ENCODE peak calls at places on chromosome 4, in seven cellular contexts. V, G, E, J, X, Q and N are unnamed samples.
A peak's percentile ranks its signal among the peaks of the same experiment; 100 is the strongest.

GRCh38 chr4:42673084-42673429 is 16.2 kb upstream of the ATP8A1 start:
- DNase-seq in V (peak; percentile 63), G (peak; percentile 47), E (no peak), J (no peak), X (peak; percentile 18), Q (no peak), N (no peak)

GRCh38 chr4:123939621-123940020 is 543.0 kb downstream of the SPRY1 start:
- DNase-seq in V (no peak), G (no peak), E (no peak), J (no peak), X (peak; percentile 85), Q (no peak), N (no peak)

GRCh38 chr4:15479913-15480185 is 10.2 kb downstream of the CC2D2A start:
- DNase-seq in V (no peak), G (no peak), E (no peak), J (no peak), X (peak; percentile 93), Q (no peak), N (no peak)

GRCh38 chr4:3659131-3659530 is 107.1 kb upstream of the ADRA2C start:
- DNase-seq in V (no peak), G (no peak), E (no peak), J (no peak), X (no peak), Q (no peak), N (no peak)

GRCh38 chr4:113160548-113160947 is 111.1 kb downstream of the ANK2 start:
- DNase-seq in V (no peak), G (no peak), E (no peak), J (no peak), X (no peak), Q (no peak), N (no peak)

GRCh38 chr4:169096221-169096620 is 86.2 kb upstream of the CBR4 start:
- DNase-seq in V (no peak), G (no peak), E (no peak), J (no peak), X (no peak), Q (no peak), N (no peak)

GRCh38 chr4:14916554-14917304 is 85.6 kb upstream of the CPEB2 start:
- DNase-seq in V (no peak), G (peak; percentile 13), E (no peak), J (no peak), X (peak; percentile 60), Q (no peak), N (no peak)

GRCh38 chr4:122012735-122013134 is 60.9 kb upstream of the TRPC3 start:
- DNase-seq in V (no peak), G (no peak), E (no peak), J (no peak), X (peak; percentile 66), Q (no peak), N (no peak)

GRCh38 chr4:185019451-185020292 is 1.4 kb downstream of the HELT start:
- DNase-seq in V (no peak), G (no peak), E (no peak), J (no peak), X (no peak), Q (peak; percentile 72), N (no peak)

GRCh38 chr4:58522765-58523382 is 1412.7 kb upstream of the IGFBP7 start:
- DNase-seq in V (no peak), G (no peak), E (no peak), J (no peak), X (no peak), Q (no peak), N (no peak)

GRCh38 chr4:3346146-3346545 is 53.3 kb downstream of the RGS12 start:
- DNase-seq in V (peak; percentile 74), G (peak; percentile 84), E (no peak), J (no peak), X (peak; percentile 88), Q (peak; percentile 76), N (no peak)

GRCh38 chr4:117420966-117421365 is 335.6 kb upstream of the TRAM1L1 start:
- DNase-seq in V (no peak), G (no peak), E (no peak), J (no peak), X (no peak), Q (no peak), N (no peak)

GRCh38 chr4:41530741-41531140 is 7.2 kb upstream of the LIMCH1 start:
- DNase-seq in V (no peak), G (no peak), E (no peak), J (no peak), X (no peak), Q (no peak), N (no peak)

GRCh38 chr4:52946811-52947210 is 84.7 kb downstream of the RASL11B start:
- DNase-seq in V (peak; percentile 52), G (no peak), E (no peak), J (no peak), X (no peak), Q (peak; percentile 40), N (no peak)

GRCh38 chr4:119038465-119038864 is 97.2 kb upstream of the MYOZ2 start:
- DNase-seq in V (no peak), G (no peak), E (no peak), J (no peak), X (peak; percentile 27), Q (no peak), N (no peak)

GRCh38 chr4:151228196-151229119 is 48.5 kb upstream of the PRSS48 start:
- DNase-seq in V (no peak), G (no peak), E (no peak), J (no peak), X (peak; percentile 90), Q (no peak), N (no peak)

GRCh38 chr4:82706349-82707000 is 92.1 kb downstream of the SCD5 start:
- DNase-seq in V (no peak), G (peak; percentile 70), E (no peak), J (no peak), X (peak; percentile 37), Q (no peak), N (no peak)

GRCh38 chr4:112927544-112927943 is 121.9 kb upstream of the ANK2 start:
- DNase-seq in V (no peak), G (no peak), E (no peak), J (no peak), X (no peak), Q (no peak), N (no peak)

GRCh38 chr4:139279723-139280620 is at the start of gene MGARP:
- DNase-seq in V (peak; percentile 51), G (no peak), E (peak; percentile 21), J (peak; percentile 85), X (peak; percentile 28), Q (peak; percentile 85), N (peak; percentile 16)

GRCh38 chr4:188534297-188534696 is 395.1 kb downstream of the TRIML1 start:
- DNase-seq in V (no peak), G (no peak), E (no peak), J (no peak), X (no peak), Q (no peak), N (no peak)
- H3K9me3 ChIP-seq in V (no peaks in the 10 kb centered on the region), G (no peaks in the 10 kb centered on the region), E (no peaks in the 10 kb centered on the region), J (peaks cover 8% of the 10 kb centered on the region), X (no peaks in the 10 kb centered on the region), Q (peaks cover under 1% of the 10 kb centered on the region), N (no peaks in the 10 kb centered on the region)

DNA sequence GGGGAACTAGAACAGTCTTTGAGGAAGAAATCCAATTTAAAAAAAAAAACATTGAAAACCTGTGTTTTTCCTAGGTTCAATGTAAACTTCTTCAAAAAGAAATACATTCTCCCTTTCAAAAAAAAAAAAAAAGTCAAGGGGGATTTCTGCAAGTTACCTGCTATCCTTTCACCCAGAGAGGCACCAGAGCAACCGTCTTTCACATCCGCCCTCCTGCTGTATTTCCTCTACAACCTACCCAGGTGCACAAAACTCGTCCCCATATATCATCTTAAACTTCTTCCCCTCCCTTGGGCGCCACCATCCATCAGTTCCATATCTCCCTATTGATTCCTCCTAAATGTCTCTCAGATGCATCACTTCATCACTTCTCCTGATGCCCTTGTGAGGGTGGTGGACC is 74.5 kb downstream of the NR3C2 start:
- DNase-seq in V (no peak), G (no peak), E (no peak), J (no peak), X (no peak), Q (no peak), N (no peak)
- H3K9me3 ChIP-seq in V (no peaks in the 10 kb centered on the region), G (no peaks in the 10 kb centered on the region), E (no peaks in the 10 kb centered on the region), J (no peaks in the 10 kb centered on the region), X (no peaks in the 10 kb centered on the region), Q (no peaks in the 10 kb centered on the region), N (no peaks in the 10 kb centered on the region)

GRCh38 chr4:45399116-45399515 is 672.8 kb upstream of the GNPDA2 start:
- DNase-seq in V (no peak), G (no peak), E (no peak), J (no peak), X (no peak), Q (no peak), N (no peak)
- H3K9me3 ChIP-seq in V (peaks cover under 1% of the 10 kb centered on the region), G (no peaks in the 10 kb centered on the region), E (peaks cover 3% of the 10 kb centered on the region), J (peaks cover 5% of the 10 kb centered on the region), X (no peaks in the 10 kb centered on the region), Q (no peaks in the 10 kb centered on the region), N (no peaks in the 10 kb centered on the region)

GRCh38 chr4:200936-201335 is 76.6 kb downstream of the ZNF718 start:
- DNase-seq in V (no peak), G (no peak), E (no peak), J (no peak), X (no peak), Q (no peak), N (no peak)
- H3K9me3 ChIP-seq in V (no peaks in the 10 kb centered on the region), G (no peaks in the 10 kb centered on the region), E (peaks cover 10% of the 10 kb centered on the region), J (peaks cover 83% of the 10 kb centered on the region), X (no peaks in the 10 kb centered on the region), Q (peaks cover 15% of the 10 kb centered on the region), N (peaks cover 21% of the 10 kb centered on the region)

GRCh38 chr4:149321438-149321837 is 494.2 kb downstream of the IQCM start:
- DNase-seq in V (no peak), G (no peak), E (no peak), J (no peak), X (no peak), Q (no peak), N (no peak)
- H3K9me3 ChIP-seq in V (no peaks in the 10 kb centered on the region), G (no peaks in the 10 kb centered on the region), E (no peaks in the 10 kb centered on the region), J (peaks cover 22% of the 10 kb centered on the region), X (no peaks in the 10 kb centered on the region), Q (peaks cover 23% of the 10 kb centered on the region), N (no peaks in the 10 kb centered on the region)

DNA sequence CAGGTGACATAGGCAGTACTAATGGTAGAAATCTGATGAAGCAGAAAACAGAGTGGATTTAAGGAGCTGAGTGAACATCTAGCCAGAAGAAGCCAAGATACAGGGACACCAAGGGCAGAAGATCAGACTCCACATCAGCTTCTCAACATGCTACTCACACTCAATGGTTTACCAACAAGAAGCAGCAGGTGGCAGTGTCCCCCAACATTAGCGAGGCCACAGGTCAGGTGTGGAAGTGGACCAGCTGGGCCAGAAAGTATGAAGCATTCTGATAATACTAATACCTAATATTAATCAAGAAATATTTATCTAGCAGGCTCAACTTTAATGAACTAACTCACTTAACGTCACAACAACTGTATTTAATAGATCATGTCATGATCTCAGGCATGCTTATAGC is 73.4 kb upstream of the TTC29 start:
- DNase-seq in V (peak; percentile 61), G (peak; percentile 50), E (peak; percentile 6), J (peak; percentile 78), X (peak; percentile 72), Q (peak; percentile 65), N (no peak)
- H3K9me3 ChIP-seq in V (no peaks in the 10 kb centered on the region), G (no peaks in the 10 kb centered on the region), E (no peaks in the 10 kb centered on the region), J (no peaks in the 10 kb centered on the region), X (no peaks in the 10 kb centered on the region), Q (no peaks in the 10 kb centered on the region), N (no peaks in the 10 kb centered on the region)